ENCODE peak calls at places on chromosomes 1 and 21, in nine cellular contexts. One of them, this sample, is unnamed.

GRCh38 chr1:156707486-156708244 is 2.3 kb upstream of the CRABP2 start:
- DNase-seq in A673: no peak
- DNase-seq in prostate gland: no peak
- DNase-seq in hepatocyte: no peak
- DNase-seq in IMR-90: peak
- DNase-seq in lung: no peak
- DNase-seq in tibial artery: no peak
- DNase-seq in MM.1S: no peak
- DNase-seq in tibial nerve: no peak
- DNase-seq in this sample: no peak

GRCh38 chr1:63973005-63973419 is 199.2 kb downstream of the ROR1 start:
- DNase-seq in A673: no peak
- DNase-seq in prostate gland: no peak
- DNase-seq in hepatocyte: no peak
- DNase-seq in IMR-90: no peak
- DNase-seq in lung: no peak
- DNase-seq in tibial artery: no peak
- DNase-seq in MM.1S: no peak
- DNase-seq in tibial nerve: no peak
- DNase-seq in this sample: no peak

GRCh38 chr1:27031235-27032118 is 18.8 kb upstream of the TENT5B start:
- DNase-seq in A673: peak
- DNase-seq in prostate gland: peak
- DNase-seq in hepatocyte: peak
- DNase-seq in IMR-90: peak
- DNase-seq in lung: peak
- DNase-seq in tibial artery: peak
- DNase-seq in MM.1S: no peak
- DNase-seq in tibial nerve: no peak
- DNase-seq in this sample: peak

GRCh38 chr1:203511513-203511912 is 17.6 kb downstream of the OPTC start:
- DNase-seq in A673: no peak
- DNase-seq in prostate gland: no peak
- DNase-seq in hepatocyte: no peak
- DNase-seq in IMR-90: no peak
- DNase-seq in lung: no peak
- DNase-seq in tibial artery: no peak
- DNase-seq in MM.1S: no peak
- DNase-seq in tibial nerve: no peak
- DNase-seq in this sample: no peak

GRCh38 chr1:92030701-92031107 is 919 bp downstream of the EPHX4 start:
- DNase-seq in A673: peak
- DNase-seq in prostate gland: no peak
- DNase-seq in hepatocyte: peak
- DNase-seq in IMR-90: peak
- DNase-seq in lung: no peak
- DNase-seq in tibial artery: no peak
- DNase-seq in MM.1S: no peak
- DNase-seq in tibial nerve: no peak
- DNase-seq in this sample: no peak

GRCh38 chr21:42229676-42230075 is 10.7 kb downstream of the ABCG1 start:
- DNase-seq in A673: no peak
- DNase-seq in prostate gland: no peak
- DNase-seq in hepatocyte: no peak
- DNase-seq in IMR-90: no peak
- DNase-seq in lung: no peak
- DNase-seq in tibial artery: no peak
- DNase-seq in MM.1S: no peak
- DNase-seq in tibial nerve: no peak
- DNase-seq in this sample: no peak

GRCh38 chr1:234722904-234723588 is 113.1 kb upstream of the IRF2BP2 start:
- DNase-seq in A673: peak
- DNase-seq in prostate gland: peak
- DNase-seq in hepatocyte: peak
- DNase-seq in IMR-90: peak
- DNase-seq in lung: peak
- DNase-seq in tibial artery: peak
- DNase-seq in MM.1S: no peak
- DNase-seq in tibial nerve: peak
- DNase-seq in this sample: peak

GRCh38 chr1:208171615-208172388 is 72.4 kb downstream of the PLXNA2 start:
- DNase-seq in A673: no peak
- DNase-seq in prostate gland: no peak
- DNase-seq in hepatocyte: no peak
- DNase-seq in IMR-90: no peak
- DNase-seq in lung: no peak
- DNase-seq in tibial artery: no peak
- DNase-seq in MM.1S: no peak
- DNase-seq in tibial nerve: no peak
- DNase-seq in this sample: no peak

GRCh38 chr21:40511976-40512375 is 335.0 kb downstream of the DSCAM start:
- DNase-seq in A673: no peak
- DNase-seq in prostate gland: no peak
- DNase-seq in hepatocyte: no peak
- DNase-seq in IMR-90: no peak
- DNase-seq in lung: no peak
- DNase-seq in tibial artery: no peak
- DNase-seq in MM.1S: no peak
- DNase-seq in tibial nerve: no peak
- DNase-seq in this sample: no peak

GRCh38 chr1:207463571-207463970 is 9.4 kb downstream of the CR2 start:
- DNase-seq in A673: no peak
- DNase-seq in prostate gland: no peak
- DNase-seq in hepatocyte: no peak
- DNase-seq in IMR-90: no peak
- DNase-seq in lung: no peak
- DNase-seq in tibial artery: no peak
- DNase-seq in MM.1S: no peak
- DNase-seq in tibial nerve: no peak
- DNase-seq in this sample: no peak

GRCh38 chr1:84936116-84936810 is 43.3 kb upstream of the LPAR3 start:
- DNase-seq in A673: peak
- DNase-seq in prostate gland: peak
- DNase-seq in hepatocyte: peak
- DNase-seq in IMR-90: peak
- DNase-seq in lung: no peak
- DNase-seq in tibial artery: no peak
- DNase-seq in MM.1S: peak
- DNase-seq in tibial nerve: no peak
- DNase-seq in this sample: no peak

DNA sequence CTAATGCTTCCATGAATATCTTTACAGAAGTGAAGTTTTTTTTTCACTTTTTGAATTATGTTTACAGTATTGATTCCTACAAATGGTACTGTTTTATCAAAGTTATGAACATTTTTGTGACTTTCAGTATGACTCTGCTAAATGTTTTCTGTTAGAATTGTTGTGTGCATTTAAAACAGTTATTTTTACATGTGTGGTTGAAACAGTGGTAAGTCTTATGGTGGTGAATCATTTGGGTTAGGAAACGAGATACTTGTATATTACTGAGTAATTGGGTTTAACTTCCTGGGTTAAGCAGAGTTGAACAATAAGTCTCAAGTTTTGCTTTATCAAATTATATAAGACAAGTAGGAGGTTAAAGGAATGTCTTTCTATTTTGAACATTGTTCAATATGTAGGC is 66.8 kb downstream of the VPS13D start:
- DNase-seq in A673: no peak
- DNase-seq in prostate gland: no peak
- DNase-seq in hepatocyte: no peak
- DNase-seq in IMR-90: peak
- DNase-seq in lung: no peak
- DNase-seq in tibial artery: no peak
- DNase-seq in MM.1S: no peak
- DNase-seq in tibial nerve: no peak
- DNase-seq in this sample: no peak
- H3K27ac ChIP-seq in A673: peak
- H3K27ac ChIP-seq in prostate gland: no peak
- H3K27ac ChIP-seq in hepatocyte: no peak
- H3K27ac ChIP-seq in IMR-90: no peak
- H3K27ac ChIP-seq in lung: no peak
- H3K27ac ChIP-seq in tibial artery: no peak
- H3K27ac ChIP-seq in MM.1S: no peak
- H3K27ac ChIP-seq in tibial nerve: no peak
- H3K27ac ChIP-seq in this sample: no peak

DNA sequence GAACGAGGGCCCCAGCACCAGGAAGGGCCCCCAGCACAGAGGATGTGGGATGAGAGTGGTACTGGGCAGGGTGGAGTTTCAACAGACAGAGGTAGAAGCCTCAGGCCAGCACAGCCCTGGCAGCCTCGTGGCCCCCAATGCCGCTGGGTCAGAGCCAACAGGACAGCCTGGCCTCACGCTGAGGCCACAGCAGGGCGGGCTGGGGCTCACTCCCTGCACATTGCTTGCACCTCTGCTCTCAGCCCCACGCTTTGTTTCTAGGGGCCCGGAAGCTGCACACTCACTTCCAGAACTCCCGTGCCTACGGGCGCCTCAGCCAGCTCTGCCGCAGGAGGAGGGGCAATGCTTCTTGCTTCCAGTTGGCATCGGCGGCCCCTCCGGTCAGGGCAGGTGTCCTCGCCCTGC is 72.9 kb downstream of the SIK1 start:
- DNase-seq in A673: no peak
- DNase-seq in prostate gland: no peak
- DNase-seq in hepatocyte: no peak
- DNase-seq in IMR-90: no peak
- DNase-seq in lung: no peak
- DNase-seq in tibial artery: no peak
- DNase-seq in MM.1S: no peak
- DNase-seq in tibial nerve: no peak
- DNase-seq in this sample: no peak
- H3K4me3 ChIP-seq in A673: no peak
- H3K4me3 ChIP-seq in prostate gland: no peak
- H3K4me3 ChIP-seq in hepatocyte: no peak
- H3K4me3 ChIP-seq in IMR-90: no peak
- H3K4me3 ChIP-seq in lung: no peak
- H3K4me3 ChIP-seq in tibial artery: no peak
- H3K4me3 ChIP-seq in MM.1S: no peak
- H3K4me3 ChIP-seq in tibial nerve: no peak
- H3K4me3 ChIP-seq in this sample: no peak

GRCh38 chr1:56507925-56508522 is 71.3 kb downstream of the PLPP3 start:
- DNase-seq in A673: no peak
- DNase-seq in prostate gland: no peak
- DNase-seq in hepatocyte: no peak
- DNase-seq in IMR-90: no peak
- DNase-seq in lung: no peak
- DNase-seq in tibial artery: no peak
- DNase-seq in MM.1S: no peak
- DNase-seq in tibial nerve: no peak
- DNase-seq in this sample: no peak

GRCh38 chr1:56511323-56511722 is 68.0 kb downstream of the PLPP3 start:
- DNase-seq in A673: no peak
- DNase-seq in prostate gland: no peak
- DNase-seq in hepatocyte: no peak
- DNase-seq in IMR-90: no peak
- DNase-seq in lung: no peak
- DNase-seq in tibial artery: no peak
- DNase-seq in MM.1S: no peak
- DNase-seq in tibial nerve: no peak
- DNase-seq in this sample: no peak

GRCh38 chr1:56510642-56511021 is 68.7 kb downstream of the PLPP3 start:
- DNase-seq in A673: no peak
- DNase-seq in prostate gland: no peak
- DNase-seq in hepatocyte: no peak
- DNase-seq in IMR-90: no peak
- DNase-seq in lung: no peak
- DNase-seq in tibial artery: no peak
- DNase-seq in MM.1S: no peak
- DNase-seq in tibial nerve: no peak
- DNase-seq in this sample: no peak

GRCh38 chr1:56508523-56508983 is 70.8 kb downstream of the PLPP3 start:
- DNase-seq in A673: no peak
- DNase-seq in prostate gland: no peak
- DNase-seq in hepatocyte: peak
- DNase-seq in IMR-90: peak
- DNase-seq in lung: peak
- DNase-seq in tibial artery: peak
- DNase-seq in MM.1S: no peak
- DNase-seq in tibial nerve: peak
- DNase-seq in this sample: no peak

DNA sequence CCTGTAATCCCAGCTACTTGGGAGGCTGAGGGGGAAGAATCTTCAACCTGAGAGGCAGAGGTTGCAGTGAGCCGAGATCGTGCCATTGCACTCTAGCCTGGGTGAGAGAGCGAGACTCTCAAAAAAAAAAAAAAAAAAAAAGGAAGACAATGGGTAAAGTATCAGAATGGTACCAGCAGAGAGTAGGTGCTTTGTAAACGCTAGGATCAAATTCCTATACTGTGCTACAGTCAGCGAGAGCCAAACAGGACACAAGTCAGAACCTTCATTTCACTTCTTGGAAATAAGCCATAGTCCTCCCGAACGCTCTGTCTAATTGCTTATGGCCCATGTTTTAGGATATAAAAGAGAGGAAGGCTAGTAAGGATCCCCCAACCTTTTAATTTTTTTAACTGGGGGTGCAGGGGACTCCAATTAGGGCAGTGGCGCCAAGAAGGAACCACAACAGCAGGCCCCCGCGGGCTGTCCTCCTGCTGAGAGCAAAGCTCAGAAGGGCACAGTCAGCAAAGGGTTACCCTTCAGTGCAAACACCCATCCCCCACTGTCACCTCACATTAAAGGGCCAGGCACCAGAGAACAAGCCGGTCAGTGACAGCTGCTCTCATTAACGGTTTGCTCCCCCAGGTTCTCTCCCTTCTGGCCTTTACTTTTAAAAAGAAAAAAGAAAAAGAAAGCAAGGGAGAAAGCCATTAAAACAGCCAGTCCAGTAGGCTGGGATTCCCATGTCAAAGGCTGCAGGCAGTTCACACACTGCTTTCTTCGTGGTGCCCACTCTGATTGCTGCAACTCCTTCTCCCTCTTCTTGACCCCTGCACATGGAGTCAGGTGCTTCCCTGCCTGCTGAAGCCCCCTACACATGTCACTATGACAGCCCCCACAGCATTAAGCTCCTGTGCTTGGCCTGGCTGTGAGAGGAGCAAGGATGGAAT is 69.4 kb downstream of the PLPP3 start:
- DNase-seq in A673: no peak
- DNase-seq in prostate gland: no peak
- DNase-seq in hepatocyte: peak
- DNase-seq in IMR-90: no peak
- DNase-seq in lung: no peak
- DNase-seq in tibial artery: no peak
- DNase-seq in MM.1S: no peak
- DNase-seq in tibial nerve: no peak
- DNase-seq in this sample: no peak
- H3K27ac ChIP-seq in A673: no peak
- H3K27ac ChIP-seq in prostate gland: no peak
- H3K27ac ChIP-seq in hepatocyte: peak
- H3K27ac ChIP-seq in IMR-90: no peak
- H3K27ac ChIP-seq in lung: peak
- H3K27ac ChIP-seq in tibial artery: no peak
- H3K27ac ChIP-seq in MM.1S: no peak
- H3K27ac ChIP-seq in tibial nerve: peak
- H3K27ac ChIP-seq in this sample: no peak

DNA sequence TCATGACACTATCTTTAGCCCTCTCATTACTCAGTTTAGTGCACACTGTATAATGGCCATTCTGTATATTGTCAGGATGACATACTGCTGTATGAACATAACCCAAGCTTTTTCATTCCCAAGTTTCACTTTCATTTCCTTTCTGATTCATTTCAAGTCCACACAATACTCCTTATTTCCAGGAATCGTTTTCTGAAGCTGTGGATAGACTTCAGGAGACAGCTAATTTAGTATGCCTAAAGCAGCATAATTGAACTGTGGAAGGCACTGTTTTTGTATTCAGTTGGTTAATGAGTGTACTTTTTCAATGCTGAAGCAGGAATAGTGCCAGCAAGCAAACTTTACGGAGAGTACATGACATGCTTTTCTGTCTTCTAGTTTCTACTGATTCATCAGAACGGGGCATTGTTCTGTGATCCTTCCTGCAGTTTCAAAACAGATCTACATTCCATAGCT is 578.5 kb upstream of the ZP4 start:
- DNase-seq in A673: no peak
- DNase-seq in prostate gland: no peak
- DNase-seq in hepatocyte: no peak
- DNase-seq in IMR-90: peak
- DNase-seq in lung: no peak
- DNase-seq in tibial artery: no peak
- DNase-seq in MM.1S: no peak
- DNase-seq in tibial nerve: no peak
- DNase-seq in this sample: no peak
- H3K4me3 ChIP-seq in A673: no peak
- H3K4me3 ChIP-seq in prostate gland: no peak
- H3K4me3 ChIP-seq in hepatocyte: no peak
- H3K4me3 ChIP-seq in IMR-90: peak
- H3K4me3 ChIP-seq in lung: no peak
- H3K4me3 ChIP-seq in tibial artery: no peak
- H3K4me3 ChIP-seq in MM.1S: no peak
- H3K4me3 ChIP-seq in tibial nerve: peak
- H3K4me3 ChIP-seq in this sample: no peak

This sample was measured in ovary.